ENCODE peak calls at places on chromosomes 1 and 21, in four cellular contexts. Z, D, S and V are unnamed samples.

GRCh38 chr1:192702212-192702993 is 66.5 kb downstream of the RGS13 start:
- DNase-seq in S (no peak), Z (no peak), D (no peak), V (no peak)

GRCh38 chr1:13786541-13786940 is 86.6 kb downstream of the PRDM2 start:
- DNase-seq in D (no peak), S (no peak), Z (no peak), V (no peak)

GRCh38 chr21:37365657-37366487 is 701 bp upstream of the DYRK1A start:
- DNase-seq in S (peak), D (peak), Z (peak), V (no peak)

GRCh38 chr1:184299796-184300195 is 87.0 kb upstream of the C1orf21 start:
- DNase-seq in S (no peak), D (no peak), Z (no peak), V (no peak)

GRCh38 chr1:55057270-55057955 is 18.1 kb downstream of the PCSK9 start:
- DNase-seq in D (no peak), Z (no peak), S (no peak), V (no peak)

GRCh38 chr1:185279571-185279970 is 37.5 kb downstream of the IVNS1ABP start:
- DNase-seq in Z (no peak), D (no peak), S (no peak), V (no peak)

GRCh38 chr1:197272791-197273190 is 4.7 kb downstream of the CRB1 start:
- DNase-seq in D (no peak), S (no peak), Z (no peak), V (no peak)

GRCh38 chr1:41380979-41381690 is 19.9 kb downstream of the FOXO6 start:
- DNase-seq in S (peak), Z (peak), D (no peak), V (no peak)

GRCh38 chr1:173581384-173582078 is 21.3 kb downstream of the SLC9C2 start:
- DNase-seq in Z (no peak), S (no peak), D (no peak), V (no peak)

GRCh38 chr21:16579538-16579937 is 849.8 kb downstream of the USP25 start:
- DNase-seq in S (no peak), D (no peak), Z (no peak), V (no peak)

GRCh38 chr1:14345925-14346550 is 252.4 kb upstream of the KAZN start:
- DNase-seq in Z (no peak), S (no peak), D (no peak), V (no peak)

GRCh38 chr1:86516366-86516765 is 30.5 kb upstream of the CLCA4 start:
- DNase-seq in Z (no peak), D (no peak), S (no peak), V (no peak)

GRCh38 chr21:40602105-40602504 is 244.9 kb downstream of the DSCAM start:
- DNase-seq in S (no peak), Z (no peak), D (no peak), V (no peak)

GRCh38 chr1:107135466-107135865 is 5.4 kb upstream of the NTNG1 start:
- DNase-seq in S (no peak), Z (no peak), D (no peak), V (peak)

GRCh38 chr1:26733982-26734381 is 38.2 kb downstream of the ARID1A start:
- DNase-seq in S (no peak), Z (no peak), D (no peak), V (no peak)

GRCh38 chr1:113930499-113931161 is 1.5 kb downstream of the HIPK1 start:
- DNase-seq in S (no peak), D (no peak), Z (peak), V (peak)

GRCh38 chr1:94522304-94522703 is 19.3 kb downstream of the F3 start:
- DNase-seq in D (no peak), Z (no peak), S (no peak), V (no peak)

GRCh38 chr1:108561145-108561458 is 1.2 kb downstream of the EEIG2 start:
- DNase-seq in Z (no peak), D (no peak), S (no peak), V (no peak)

GRCh38 chr1:108560430-108561144 is 687 bp downstream of the EEIG2 start:
- DNase-seq in D (peak), Z (peak), S (peak), V (peak)

GRCh38 chr1:108557311-108557710 is 2.6 kb upstream of the EEIG2 start:
- DNase-seq in D (no peak), Z (no peak), S (no peak), V (no peak)

GRCh38 chr1:108560143-108560429 is 186 bp downstream of the EEIG2 start:
- DNase-seq in S (peak), Z (peak), D (no peak), V (no peak)

GRCh38 chr1:108559215-108560142 is at the start of gene EEIG2:
- DNase-seq in D (peak), Z (peak), S (peak), V (peak)
- TF ChIP-seq CTCF in D (peak), Z (peak), S (peak), V (peak)

GRCh38 chr1:84603941-84604830 is 29.9 kb upstream of the CTBS start:
- DNase-seq in Z (no peak), D (no peak), S (peak), V (no peak)
- TF ChIP-seq CTCF in Z (no peak), D (no peak), S (peak), V (no peak)

GRCh38 chr1:245825128-245825901 is 670.5 kb downstream of the KIF26B start:
- DNase-seq in S (no peak), Z (no peak), D (no peak), V (no peak)
- TF ChIP-seq CTCF in S (peak), Z (no peak), D (no peak), V (no peak)

GRCh38 chr1:52125727-52126359 is 16.0 kb upstream of the ZFYVE9 start:
- DNase-seq in Z (no peak), D (no peak), S (no peak), V (no peak)

GRCh38 chr1:52122424-52122823 is 19.5 kb upstream of the ZFYVE9 start:
- DNase-seq in D (no peak), Z (no peak), S (no peak), V (no peak)

GRCh38 chr1:52123622-52124021 is 18.3 kb upstream of the ZFYVE9 start:
- DNase-seq in Z (no peak), S (no peak), D (no peak), V (no peak)

DNA sequence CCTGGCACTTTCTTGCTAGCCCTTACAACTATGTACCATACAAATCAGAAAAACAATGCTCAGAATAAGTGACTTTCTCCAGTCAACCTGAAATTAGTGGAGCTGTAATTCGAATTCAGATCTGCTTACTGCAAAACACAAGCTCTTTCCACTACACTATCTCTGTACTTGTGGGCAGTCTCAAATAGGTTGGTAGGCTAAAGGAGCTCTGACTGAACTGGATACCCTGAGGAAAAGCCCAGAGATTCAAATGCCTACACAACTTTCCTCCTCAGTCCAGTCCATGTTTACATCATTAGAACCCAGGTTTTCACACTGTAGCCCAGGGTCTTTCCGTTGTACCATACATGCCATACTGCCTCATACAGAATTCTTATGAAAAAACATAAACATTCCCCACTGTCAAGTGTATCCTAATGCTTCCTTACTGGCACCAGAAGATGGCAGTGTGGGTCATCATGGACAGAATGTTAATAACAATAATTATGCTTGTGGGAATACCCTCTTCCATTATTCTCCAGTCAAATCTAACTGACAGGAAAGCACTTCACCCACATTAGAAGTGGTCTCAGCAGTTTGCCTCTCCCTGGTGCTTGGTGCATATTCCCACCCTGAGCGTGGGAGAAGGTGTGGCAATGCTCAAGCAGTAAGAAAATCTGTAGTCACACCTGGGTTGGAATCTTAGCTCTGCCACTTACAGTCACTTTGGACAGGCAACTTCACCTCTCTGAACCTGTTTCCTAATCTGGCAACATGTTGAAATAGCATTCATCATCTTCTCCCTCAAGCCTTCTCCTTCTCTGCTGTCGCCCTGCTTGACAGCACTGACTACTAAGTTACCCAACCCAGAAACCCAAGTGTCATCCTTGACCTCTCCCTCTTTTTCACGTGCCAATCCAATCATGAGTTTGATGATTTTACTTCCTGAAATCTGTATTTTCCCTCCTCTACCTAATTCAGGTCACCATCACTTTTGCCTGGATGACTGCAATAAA is 14.4 kb upstream of the ZFYVE9 start:
- DNase-seq in S (no peak), Z (no peak), D (no peak), V (peak)
- TF ChIP-seq CTCF in S (peak), Z (peak), D (peak), V (peak)

DNA sequence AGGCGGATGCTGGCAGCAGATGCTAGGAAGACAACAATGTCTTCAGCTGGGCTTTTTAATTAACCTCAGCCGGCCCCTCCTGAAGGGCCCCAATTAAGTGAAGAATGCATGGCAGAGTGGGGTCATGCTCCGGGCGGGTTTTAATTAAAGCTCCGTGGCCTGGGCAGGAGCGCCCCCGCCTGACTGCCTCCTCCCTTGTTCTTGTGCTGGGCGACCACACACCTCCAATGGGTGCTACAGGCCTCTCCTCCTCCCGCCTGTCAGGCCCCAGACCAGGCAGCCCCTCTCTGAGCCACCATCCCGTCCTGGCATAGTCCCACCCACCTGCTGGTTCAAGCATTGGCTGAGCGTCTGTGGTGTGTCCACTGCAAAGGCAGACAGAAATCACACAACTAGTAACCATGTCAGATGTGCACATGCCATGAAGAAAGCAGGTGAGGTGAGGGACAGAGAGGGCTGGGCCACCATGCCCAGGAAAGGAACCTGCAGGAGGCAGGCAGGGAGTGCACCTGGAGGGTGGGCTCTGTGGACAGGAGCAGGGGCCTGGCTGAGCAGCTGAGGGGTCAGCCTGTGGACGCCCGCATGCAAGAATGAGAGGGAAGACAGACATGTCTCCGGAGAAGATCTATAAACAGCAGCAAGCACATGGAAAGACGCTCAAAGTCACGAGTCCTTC is 8.5 kb upstream of the ARF1 start:
- DNase-seq in D (no peak), Z (no peak), S (peak), V (no peak)
- TF ChIP-seq CTCF in D (peak), Z (no peak), S (no peak), V (peak)

DNA sequence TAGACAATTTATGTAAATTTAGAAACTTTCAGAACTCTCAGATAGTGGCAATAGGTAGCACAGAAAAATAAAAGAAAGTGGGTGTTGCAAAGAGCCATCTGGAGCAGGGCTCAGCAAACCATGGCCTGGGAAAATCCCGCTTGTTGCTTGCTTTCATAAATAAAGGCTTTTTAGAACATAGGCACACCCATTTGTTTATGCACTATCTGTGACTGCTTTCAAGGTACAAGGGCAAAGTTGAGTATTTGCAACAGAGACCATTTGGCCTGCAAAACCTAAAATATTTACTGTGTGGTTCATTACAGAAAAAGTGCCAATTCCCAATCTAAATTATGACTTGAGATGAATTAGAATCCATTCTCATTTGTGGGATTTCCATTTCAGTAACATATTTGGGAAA is 43.4 kb upstream of the DPT start:
- DNase-seq in S (no peak), Z (no peak), D (no peak), V (no peak)
- TF ChIP-seq CTCF in S (no peak), Z (no peak), D (no peak), V (no peak)

DNA sequence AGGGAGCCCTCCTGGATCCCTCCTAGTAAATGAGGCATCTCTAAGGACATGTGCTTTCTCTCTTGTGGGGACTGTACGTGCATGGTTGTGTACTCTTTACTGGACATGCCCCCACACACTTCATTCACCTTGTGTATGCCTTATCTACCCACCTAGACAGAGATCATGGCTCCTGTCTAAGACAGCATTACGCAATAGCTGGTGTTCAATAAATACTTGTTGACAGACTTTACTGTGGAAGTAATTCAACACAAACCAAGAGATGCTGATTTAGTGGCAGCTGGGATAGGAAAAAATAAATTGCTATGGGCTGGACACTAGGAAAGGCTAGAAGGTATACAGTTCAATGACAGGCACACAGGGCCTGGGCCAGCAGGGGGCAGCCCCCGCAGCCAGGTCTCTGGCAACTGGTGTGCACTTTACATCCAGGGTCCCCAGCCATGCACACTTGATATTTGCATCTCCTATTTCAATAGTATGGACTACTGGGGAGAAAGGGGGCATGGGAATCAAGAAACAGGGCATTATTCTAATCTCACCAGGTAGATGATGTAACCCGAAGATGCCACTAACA is 24.2 kb downstream of the TRABD2B start:
- DNase-seq in S (no peak), D (no peak), Z (no peak), V (no peak)
- TF ChIP-seq CTCF in S (peak), D (peak), Z (no peak), V (no peak)

GRCh38 chr1:151501474-151501873 is 9.7 kb upstream of the CGN start:
- DNase-seq in Z (no peak), D (no peak), S (no peak), V (no peak)
- TF ChIP-seq CTCF in Z (no peak), D (peak), S (no peak), V (no peak)